ENCODE peak calls at places on chromosomes 4 and X, in eight cellular contexts. V, Q, D, W, A, T, E and J are unnamed samples. For H3K9me3, the result is how much of the 10 kb centered on the place peaks cover.

GRCh38 chr4:74487771-74488170 is 42.8 kb downstream of the AREG start:
- DNase-seq in W (no peak), D (no peak), V (no peak), Q (no peak), E (no peak), A (no peak), T (no peak), J (no peak)

GRCh38 chr4:8698341-8699062 is 105.9 kb downstream of the CPZ start:
- DNase-seq in E (no peak), D (peak), W (no peak), A (no peak), Q (no peak), T (peak), V (no peak), J (peak)

GRCh38 chr4:115110191-115111166 is 2.9 kb downstream of the NDST4 start:
- DNase-seq in V (no peak), E (no peak), D (no peak), Q (no peak), T (no peak), W (no peak), A (no peak), J (no peak)

GRCh38 chr4:46956451-46956850 is 36.9 kb downstream of the GABRA4 start:
- DNase-seq in V (no peak), E (no peak), Q (no peak), A (no peak), T (no peak), W (no peak), D (no peak), J (no peak)

GRCh38 chrX:105190252-105190853 is 30.1 kb downstream of the TEX13A start:
- DNase-seq in W (peak), A (peak), T (no peak), Q (no peak), V (peak), E (no peak), D (no peak), J (peak)

GRCh38 chrX:54615109-54615508 is 85.1 kb downstream of the GNL3L start:
- DNase-seq in V (no peak), E (no peak), W (no peak), D (no peak), A (no peak), Q (no peak), T (no peak), J (no peak)

GRCh38 chr4:80307774-80308465 is 27.6 kb upstream of the CFAP299 start:
- DNase-seq in D (no peak), V (peak), Q (peak), E (no peak), W (no peak), A (no peak), T (peak), J (no peak)

GRCh38 chr4:742742-743311 is 37.2 kb downstream of the PCGF3 start:
- DNase-seq in T (peak), Q (peak), V (peak), A (peak), W (peak), D (no peak), E (peak), J (peak)

GRCh38 chr4:157221426-157221894 is 932 bp downstream of the GRIA2 start:
- DNase-seq in A (no peak), E (no peak), T (no peak), W (no peak), V (no peak), D (no peak), Q (no peak), J (no peak)

GRCh38 chr4:87042986-87043820 is 108.4 kb downstream of the AFF1 start:
- DNase-seq in Q (no peak), A (no peak), E (no peak), T (no peak), W (no peak), D (no peak), V (no peak), J (no peak)

GRCh38 chr4:94758700-94759399 is 1.1 kb downstream of the BMPR1B start:
- DNase-seq in Q (no peak), V (no peak), A (peak), T (no peak), D (no peak), E (no peak), W (peak), J (no peak)

GRCh38 chr4:6195602-6196319 is 4.6 kb downstream of the JAKMIP1 start:
- DNase-seq in E (no peak), A (no peak), T (peak), W (no peak), V (no peak), Q (no peak), D (no peak), J (no peak)

GRCh38 chr4:117085185-117085701 is at the start of gene TRAM1L1:
- DNase-seq in Q (peak), V (peak), E (no peak), D (peak), W (peak), T (peak), A (peak), J (peak)

GRCh38 chrX:44908198-44908597 is 35.2 kb downstream of the KDM6A start:
- DNase-seq in V (no peak), A (no peak), E (no peak), Q (no peak), D (no peak), W (no peak), T (no peak), J (no peak)

GRCh38 chr4:72954811-72955210 is 114.7 kb downstream of the COX18 start:
- DNase-seq in A (no peak), D (no peak), W (no peak), V (no peak), Q (no peak), T (no peak), E (no peak), J (no peak)

GRCh38 chrX:63746715-63747114 is 38.3 kb downstream of the ARHGEF9 start:
- DNase-seq in Q (no peak), E (no peak), A (peak), D (no peak), W (no peak), T (no peak), V (no peak), J (no peak)

GRCh38 chrX:107894038-107894437 is 68.4 kb downstream of the MID2 start:
- DNase-seq in E (peak), T (no peak), D (no peak), W (peak), Q (no peak), A (peak), V (peak), J (no peak)

GRCh38 chrX:4925911-4926310 is 1212.5 kb upstream of the PRKX start:
- DNase-seq in W (no peak), E (no peak), Q (no peak), A (no peak), D (no peak), V (no peak), T (no peak), J (no peak)

GRCh38 chrX:47380268-47380667 is 9.9 kb downstream of the ZNF157 start:
- DNase-seq in Q (peak), A (no peak), D (no peak), E (no peak), T (no peak), V (no peak), W (peak), J (peak)

GRCh38 chr4:86184216-86184915 is 175.5 kb downstream of the MAPK10 start:
- DNase-seq in T (no peak), V (no peak), A (no peak), W (no peak), E (no peak), D (no peak), Q (no peak), J (no peak)

GRCh38 chrX:30521440-30522182 is 56.0 kb downstream of the TASL start:
- DNase-seq in T (no peak), V (no peak), A (no peak), W (no peak), E (no peak), Q (no peak), D (no peak), J (no peak)

GRCh38 chr4:33592701-33593100 is 2651.6 kb downstream of the ARAP2 start:
- DNase-seq in D (no peak), T (no peak), V (no peak), E (peak), A (no peak), Q (no peak), W (no peak), J (no peak)

GRCh38 chr4:34046580-34046979 is 2197.7 kb downstream of the ARAP2 start:
- DNase-seq in E (peak), A (no peak), D (no peak), T (no peak), Q (no peak), W (no peak), V (no peak), J (no peak)

GRCh38 chrX:115413246-115413878 is 123.8 kb downstream of the LUZP4 start:
- DNase-seq in A (peak), D (no peak), E (no peak), V (no peak), W (no peak), Q (no peak), T (no peak), J (no peak)

GRCh38 chr4:4693258-4693657 is 151.4 kb upstream of the STX18 start:
- DNase-seq in A (no peak), E (no peak), V (no peak), D (no peak), W (no peak), T (no peak), Q (no peak), J (no peak)

GRCh38 chrX:38154818-38155217 is 65.9 kb downstream of the SRPX start:
- DNase-seq in W (no peak), V (no peak), D (no peak), E (no peak), Q (no peak), A (no peak), T (no peak), J (no peak)

GRCh38 chrX:154490021-154490413 is 412 bp downstream of the SLC10A3 start:
- DNase-seq in W (no peak), A (peak), V (peak), Q (no peak), D (no peak), T (peak), E (no peak), J (peak)

GRCh38 chrX:134551365-134552095 is 91.6 kb downstream of the HPRT1 start:
- DNase-seq in V (no peak), E (no peak), T (no peak), A (peak), D (no peak), W (no peak), Q (no peak), J (no peak)

GRCh38 chrX:26597981-26598380 is 382.0 kb downstream of the MAGEB5 start:
- DNase-seq in Q (no peak), V (no peak), D (no peak), W (no peak), E (no peak), A (no peak), T (no peak), J (no peak)

GRCh38 chr4:188439641-188440311 is 300.5 kb downstream of the TRIML1 start:
- DNase-seq in T (no peak), A (no peak), W (peak), Q (no peak), D (no peak), V (no peak), E (no peak), J (no peak)

GRCh38 chr4:3826247-3827172 is 60.3 kb downstream of the ADRA2C start:
- DNase-seq in T (no peak), V (no peak), A (no peak), Q (no peak), D (no peak), W (no peak), E (no peak), J (no peak)

GRCh38 chr4:85901500-85901899 is 426.6 kb downstream of the ARHGAP24 start:
- DNase-seq in E (no peak), V (no peak), W (no peak), D (no peak), A (no peak), Q (no peak), T (no peak), J (no peak)

GRCh38 chr4:111880116-111880515 is 265.1 kb upstream of the FAM241A start:
- DNase-seq in D (no peak), V (no peak), W (no peak), T (no peak), Q (no peak), E (no peak), A (no peak), J (no peak)

GRCh38 chrX:71492086-71493065 is 40.5 kb upstream of the OGT start:
- DNase-seq in A (peak), D (peak), T (peak), V (no peak), W (peak), Q (peak), E (no peak), J (peak)

GRCh38 chr4:145635117-145635516 is 15.9 kb downstream of the MMAA start:
- DNase-seq in V (no peak), T (no peak), W (no peak), E (no peak), D (no peak), A (no peak), Q (no peak), J (no peak)

GRCh38 chrX:139196890-139197289 is 333.6 kb upstream of the F9 start:
- DNase-seq in E (no peak), T (no peak), A (no peak), W (no peak), D (no peak), V (no peak), Q (no peak), J (no peak)

GRCh38 chr4:3257125-3257690 is 8.2 kb downstream of the MSANTD1 start:
- DNase-seq in T (no peak), Q (peak), D (no peak), E (no peak), W (no peak), V (no peak), A (no peak), J (peak)

DNA sequence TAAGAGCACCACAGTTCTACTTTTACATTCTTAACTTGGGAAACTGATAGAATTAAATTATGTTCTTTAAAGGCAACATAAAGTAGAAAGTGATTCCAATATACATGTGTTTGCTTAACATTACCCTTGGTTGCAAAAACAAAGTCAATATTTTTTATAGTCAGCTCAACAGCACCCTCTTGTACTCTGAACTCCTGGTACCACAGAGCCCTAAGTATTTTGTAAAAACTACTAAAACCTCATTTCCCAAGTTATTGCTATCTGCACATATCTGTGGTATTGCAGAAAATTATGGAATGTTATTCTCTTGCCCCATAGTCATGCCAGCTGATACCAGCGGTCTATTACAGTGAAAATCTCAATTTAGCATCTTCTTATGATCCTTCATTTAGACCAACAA is 2.9 kb downstream of the KIF4A start:
- DNase-seq in V (no peak), Q (no peak), W (no peak), E (no peak), A (peak), D (no peak), T (no peak), J (no peak)
- TF ChIP-seq POLR2AphosphoS5 in V (no peak), Q (no peak), W (no peak), E (no peak), A (no peak), D (no peak), T (no peak), J (no peak)

GRCh38 chr4:133151301-133151680 is 2.2 kb downstream of the PCDH10 start:
- DNase-seq in V (no peak), Q (no peak), A (peak), E (no peak), T (peak), D (no peak), W (no peak), J (no peak)

GRCh38 chr4:133149932-133150642 is 993 bp downstream of the PCDH10 start:
- DNase-seq in W (no peak), E (no peak), T (peak), Q (no peak), A (peak), V (no peak), D (peak), J (no peak)

GRCh38 chr4:133151681-133152329 is 2.7 kb downstream of the PCDH10 start:
- DNase-seq in D (peak), W (no peak), V (no peak), Q (no peak), T (peak), E (no peak), A (peak), J (no peak)

GRCh38 chr4:133149364-133149695 is 236 bp downstream of the PCDH10 start:
- DNase-seq in T (no peak), Q (no peak), V (no peak), W (no peak), A (no peak), E (no peak), D (no peak), J (no peak)

GRCh38 chr4:133150643-133151300 is 1.7 kb downstream of the PCDH10 start:
- DNase-seq in A (peak), E (no peak), T (peak), D (no peak), W (no peak), V (no peak), Q (no peak), J (no peak)
- H3K4me3 ChIP-seq in A (peak), E (no peak), T (peak), D (peak), W (peak), V (peak), Q (no peak), J (peak)

DNA sequence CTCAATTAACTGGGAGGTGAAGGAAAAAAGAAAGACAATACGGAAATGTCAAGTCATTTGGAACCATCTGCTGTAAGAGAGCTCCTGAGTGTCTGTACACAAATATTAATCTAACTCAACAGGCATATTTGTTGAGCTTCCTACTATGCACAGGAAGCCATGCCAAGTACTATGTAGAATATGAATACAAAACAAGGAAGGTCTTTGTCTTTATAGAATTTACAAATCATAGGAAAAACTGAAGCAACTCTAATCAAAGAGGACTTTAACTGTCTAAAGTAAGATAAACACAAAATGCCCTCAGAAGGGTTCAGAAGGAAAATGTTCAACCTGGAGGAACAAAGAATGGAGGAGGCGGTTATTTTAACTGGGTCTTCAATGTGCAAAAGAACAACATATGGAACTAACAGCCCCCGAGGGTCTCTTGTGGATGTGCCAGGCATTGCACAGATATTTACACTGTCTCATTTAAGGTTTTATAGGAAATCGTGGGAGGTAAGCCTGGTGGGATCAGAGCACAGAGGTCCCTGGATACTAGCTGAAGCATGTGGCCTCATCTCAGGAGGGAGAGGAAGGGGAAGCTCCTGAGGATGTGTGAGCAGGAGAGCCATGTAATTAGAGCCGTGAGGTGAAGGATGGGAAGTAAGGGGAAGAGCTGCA is 5.8 kb downstream of the FAM114A1 start:
- DNase-seq in T (no peak), Q (no peak), A (no peak), E (no peak), D (no peak), V (no peak), W (no peak), J (no peak)
- H3K9me3 ChIP-seq in T (under half), Q (under half), A (under half), E (under half), D (under half), V (under half), W (under half), J (under half)

GRCh38 chr4:14842964-14843630 is 159.2 kb upstream of the CPEB2 start:
- DNase-seq in V (no peak), D (no peak), A (no peak), W (no peak), Q (no peak), T (no peak), E (no peak), J (no peak)

GRCh38 chr4:14837860-14838259 is 164.4 kb upstream of the CPEB2 start:
- DNase-seq in V (peak), A (no peak), Q (no peak), T (no peak), W (no peak), D (no peak), E (no peak), J (no peak)

GRCh38 chr4:14844059-14844458 is 158.2 kb upstream of the CPEB2 start:
- DNase-seq in D (no peak), W (no peak), E (no peak), A (no peak), V (no peak), Q (no peak), T (no peak), J (no peak)

DNA sequence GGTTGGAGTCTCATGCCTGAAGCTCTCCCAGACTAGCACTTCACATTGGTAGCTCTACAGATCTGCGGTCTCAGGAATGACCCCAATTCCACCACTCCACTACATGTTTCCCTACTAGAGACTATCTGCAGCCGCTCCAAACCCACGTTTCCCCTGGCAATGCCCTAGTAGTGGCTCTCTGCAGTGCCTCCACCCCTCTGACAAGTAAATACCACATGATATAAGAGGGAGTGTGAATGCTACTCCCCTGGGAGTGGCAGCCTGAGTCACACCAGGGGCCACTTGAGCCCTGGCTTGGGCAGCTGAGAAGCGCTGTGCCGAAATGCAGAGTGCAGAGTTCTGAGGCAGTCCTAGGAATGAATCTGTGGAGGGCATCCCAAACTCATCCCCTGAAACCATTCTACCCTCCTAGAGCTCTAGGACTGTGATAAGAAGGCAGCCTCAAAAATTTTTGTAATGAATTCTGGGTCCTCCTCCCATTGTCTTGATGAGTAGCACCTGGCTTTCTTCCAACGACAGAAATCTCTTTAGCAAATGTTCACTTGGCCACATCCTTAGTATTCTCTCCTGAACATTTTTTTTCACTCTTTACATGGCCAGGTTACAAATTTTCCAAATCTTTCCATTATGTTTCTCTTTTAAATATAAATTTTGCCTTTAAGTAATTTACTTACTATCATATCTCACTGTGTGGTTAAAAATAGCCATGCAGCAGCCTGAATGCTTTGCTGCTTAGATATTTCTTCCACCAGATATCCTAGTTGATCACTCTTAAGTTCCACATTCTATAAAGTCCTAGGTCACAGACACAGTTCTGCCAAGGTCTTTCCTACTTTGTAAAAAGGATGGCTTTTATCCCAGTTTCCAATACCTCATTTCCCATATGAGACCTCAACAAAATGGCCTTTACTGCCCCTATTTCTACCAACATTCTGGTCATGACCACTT is 160.2 kb upstream of the CPEB2 start:
- DNase-seq in E (no peak), W (no peak), A (no peak), Q (peak), V (no peak), D (no peak), T (no peak), J (peak)
- TF ChIP-seq POLR2AphosphoS5 in E (no peak), W (no peak), A (no peak), Q (peak), V (no peak), D (no peak), T (no peak), J (peak)

DNA sequence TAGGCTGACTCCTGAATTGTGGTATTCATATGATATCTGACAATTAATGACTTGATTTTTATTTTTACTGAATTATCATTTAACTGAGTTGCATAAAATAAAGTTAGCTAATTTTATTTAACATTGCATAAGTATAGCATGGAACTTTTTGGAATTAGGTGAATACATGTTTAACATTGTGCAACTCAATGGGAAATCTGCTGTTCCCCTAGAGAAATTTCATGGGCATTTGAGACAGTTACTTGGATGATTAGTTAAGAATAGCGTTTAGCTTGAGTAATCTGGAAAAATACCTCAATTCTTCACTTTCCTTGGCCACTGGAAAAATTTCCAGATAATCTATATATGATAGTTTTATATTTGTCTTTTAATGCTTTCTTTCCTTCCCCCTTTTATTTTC is 42.5 kb downstream of the NPNT start:
- DNase-seq in V (no peak), D (no peak), E (no peak), W (no peak), Q (no peak), T (no peak), A (no peak), J (no peak)
- H3K4me3 ChIP-seq in V (no peak), D (no peak), E (no peak), W (no peak), Q (no peak), T (no peak), A (no peak), J (no peak)